ENCODE peak calls at places on chromosomes 1 and 21, in four cellular contexts. One of them, this sample, is unnamed.

GRCh38 chr1:75135829-75136142 is 1.6 kb downstream of the LHX8 start:
- DNase-seq in dorsolateral prefrontal cortex: no peak
- DNase-seq in astrocyte of the cerebellum: no peak
- DNase-seq in tibial artery: no peak
- DNase-seq in this sample: no peak

GRCh38 chr1:186617860-186618780 is 62.1 kb downstream of the PTGS2 start:
- DNase-seq in dorsolateral prefrontal cortex: no peak
- DNase-seq in astrocyte of the cerebellum: no peak
- DNase-seq in tibial artery: peak; percentile 48
- DNase-seq in this sample: no peak

GRCh38 chr1:232876506-232877360 is 71.5 kb downstream of the MAP10 start:
- DNase-seq in dorsolateral prefrontal cortex: no peak
- DNase-seq in astrocyte of the cerebellum: no peak
- DNase-seq in tibial artery: no peak
- DNase-seq in this sample: no peak

GRCh38 chr1:186512698-186513457 is 52.0 kb upstream of the PDC start:
- DNase-seq in dorsolateral prefrontal cortex: no peak
- DNase-seq in astrocyte of the cerebellum: no peak
- DNase-seq in tibial artery: no peak
- DNase-seq in this sample: no peak

GRCh38 chr1:91007827-91008226 is 14.0 kb downstream of the ZNF644 start:
- DNase-seq in dorsolateral prefrontal cortex: no peak
- DNase-seq in astrocyte of the cerebellum: no peak
- DNase-seq in tibial artery: no peak
- DNase-seq in this sample: no peak

GRCh38 chr1:48556161-48556850 is 84.3 kb upstream of the SPATA6 start:
- DNase-seq in dorsolateral prefrontal cortex: no peak
- DNase-seq in astrocyte of the cerebellum: no peak
- DNase-seq in tibial artery: no peak
- DNase-seq in this sample: no peak

GRCh38 chr1:167145965-167146364 is 52.1 kb downstream of the STYXL2 start:
- DNase-seq in dorsolateral prefrontal cortex: no peak
- DNase-seq in astrocyte of the cerebellum: no peak
- DNase-seq in tibial artery: no peak
- DNase-seq in this sample: no peak

GRCh38 chr21:44528634-44528995 is 11.4 kb downstream of the KRTAP10-1 start:
- DNase-seq in dorsolateral prefrontal cortex: peak; percentile 26
- DNase-seq in astrocyte of the cerebellum: no peak
- DNase-seq in tibial artery: peak; percentile 2
- DNase-seq in this sample: peak; percentile 5

GRCh38 chr1:10534519-10534918 is 59.8 kb downstream of the PEX14 start:
- DNase-seq in dorsolateral prefrontal cortex: no peak
- DNase-seq in astrocyte of the cerebellum: no peak
- DNase-seq in tibial artery: no peak
- DNase-seq in this sample: no peak

GRCh38 chr1:20151906-20152598 is 12.9 kb downstream of the PLA2G2F start:
- DNase-seq in dorsolateral prefrontal cortex: peak; percentile 82
- DNase-seq in astrocyte of the cerebellum: peak; percentile 22
- DNase-seq in tibial artery: peak; percentile 74
- DNase-seq in this sample: peak; percentile 89

GRCh38 chr1:191699343-191699742 is 458.9 kb upstream of the RGS18 start:
- DNase-seq in dorsolateral prefrontal cortex: no peak
- DNase-seq in astrocyte of the cerebellum: no peak
- DNase-seq in tibial artery: no peak
- DNase-seq in this sample: no peak

GRCh38 chr1:78884685-78885452 is 121.7 kb downstream of the ADGRL4 start:
- DNase-seq in dorsolateral prefrontal cortex: no peak
- DNase-seq in astrocyte of the cerebellum: no peak
- DNase-seq in tibial artery: no peak
- DNase-seq in this sample: no peak

GRCh38 chr1:78716186-78716585 is 66.6 kb downstream of the IFI44 start:
- DNase-seq in dorsolateral prefrontal cortex: no peak
- DNase-seq in astrocyte of the cerebellum: peak; percentile 22
- DNase-seq in tibial artery: no peak
- DNase-seq in this sample: no peak

GRCh38 chr1:13548281-13548680 is 34.5 kb upstream of the LRRC38 start:
- DNase-seq in dorsolateral prefrontal cortex: no peak
- DNase-seq in astrocyte of the cerebellum: no peak
- DNase-seq in tibial artery: no peak
- DNase-seq in this sample: no peak

GRCh38 chr1:47229031-47229831 is 2.8 kb downstream of the TAL1 start:
- DNase-seq in dorsolateral prefrontal cortex: peak; percentile 32
- DNase-seq in astrocyte of the cerebellum: no peak
- DNase-seq in tibial artery: no peak
- DNase-seq in this sample: no peak

GRCh38 chr21:41142051-41142795 is 25.7 kb upstream of the BACE2 start:
- DNase-seq in dorsolateral prefrontal cortex: peak; percentile 70
- DNase-seq in astrocyte of the cerebellum: peak; percentile 93
- DNase-seq in tibial artery: no peak
- DNase-seq in this sample: no peak

GRCh38 chr1:239870194-239870593 is 221.5 kb upstream of the FMN2 start:
- DNase-seq in dorsolateral prefrontal cortex: no peak
- DNase-seq in astrocyte of the cerebellum: no peak
- DNase-seq in tibial artery: no peak
- DNase-seq in this sample: no peak

GRCh38 chr1:191174298-191174697 is 696.6 kb upstream of the BRINP3 start:
- DNase-seq in dorsolateral prefrontal cortex: no peak
- DNase-seq in astrocyte of the cerebellum: no peak
- DNase-seq in tibial artery: no peak
- DNase-seq in this sample: no peak

GRCh38 chr1:212743901-212744475 is 44.3 kb upstream of the BATF3 start:
- DNase-seq in dorsolateral prefrontal cortex: no peak
- DNase-seq in astrocyte of the cerebellum: no peak
- DNase-seq in tibial artery: no peak
- DNase-seq in this sample: no peak

GRCh38 chr1:22888320-22889075 is 84.2 kb downstream of the LACTBL1 start:
- DNase-seq in dorsolateral prefrontal cortex: no peak
- DNase-seq in astrocyte of the cerebellum: no peak
- DNase-seq in tibial artery: no peak
- DNase-seq in this sample: no peak

GRCh38 chr1:2350911-2351655 is 40.3 kb downstream of the MORN1 start:
- DNase-seq in dorsolateral prefrontal cortex: no peak
- DNase-seq in astrocyte of the cerebellum: no peak
- DNase-seq in tibial artery: peak; percentile 12
- DNase-seq in this sample: peak; percentile 15

GRCh38 chr1:94240822-94241221 is 3.4 kb upstream of the ARHGAP29 start:
- DNase-seq in dorsolateral prefrontal cortex: no peak
- DNase-seq in astrocyte of the cerebellum: no peak
- DNase-seq in tibial artery: no peak
- DNase-seq in this sample: no peak

GRCh38 chr1:116814935-116815334 is 60.7 kb downstream of the CD2 start:
- DNase-seq in dorsolateral prefrontal cortex: no peak
- DNase-seq in astrocyte of the cerebellum: no peak
- DNase-seq in tibial artery: no peak
- DNase-seq in this sample: no peak

GRCh38 chr1:117633936-117634335 is 28.1 kb downstream of the TENT5C start:
- DNase-seq in dorsolateral prefrontal cortex: no peak
- DNase-seq in astrocyte of the cerebellum: no peak
- DNase-seq in tibial artery: no peak
- DNase-seq in this sample: no peak

GRCh38 chr1:212656730-212657129 is 42.9 kb downstream of the BATF3 start:
- DNase-seq in dorsolateral prefrontal cortex: no peak
- DNase-seq in astrocyte of the cerebellum: no peak
- DNase-seq in tibial artery: no peak
- DNase-seq in this sample: no peak

GRCh38 chr1:230849451-230850194 is 18.7 kb downstream of the C1orf198 start:
- DNase-seq in dorsolateral prefrontal cortex: no peak
- DNase-seq in astrocyte of the cerebellum: peak; percentile 98
- DNase-seq in tibial artery: peak; percentile 87
- DNase-seq in this sample: no peak

GRCh38 chr1:47710075-47711071 is 272.5 kb downstream of the FOXD2 start:
- DNase-seq in dorsolateral prefrontal cortex: peak; percentile 67
- DNase-seq in astrocyte of the cerebellum: peak; percentile 5
- DNase-seq in tibial artery: peak; percentile 75
- DNase-seq in this sample: peak; percentile 95

GRCh38 chr1:50859657-50860056 is 100.4 kb downstream of the FAF1 start:
- DNase-seq in dorsolateral prefrontal cortex: no peak
- DNase-seq in astrocyte of the cerebellum: no peak
- DNase-seq in tibial artery: no peak
- DNase-seq in this sample: no peak

GRCh38 chr21:42395302-42395701 is 550 bp downstream of the TMPRSS3 start:
- DNase-seq in dorsolateral prefrontal cortex: no peak
- DNase-seq in astrocyte of the cerebellum: no peak
- DNase-seq in tibial artery: no peak
- DNase-seq in this sample: no peak

GRCh38 chr1:100791586-100791985 is 72.0 kb downstream of the VCAM1 start:
- DNase-seq in dorsolateral prefrontal cortex: no peak
- DNase-seq in astrocyte of the cerebellum: no peak
- DNase-seq in tibial artery: no peak
- DNase-seq in this sample: no peak

GRCh38 chr1:113142791-113143190 is 69.8 kb downstream of the LRIG2 start:
- DNase-seq in dorsolateral prefrontal cortex: no peak
- DNase-seq in astrocyte of the cerebellum: peak; percentile 79
- DNase-seq in tibial artery: no peak
- DNase-seq in this sample: no peak

GRCh38 chr1:91120421-91120820 is 98.6 kb upstream of the ZNF644 start:
- DNase-seq in dorsolateral prefrontal cortex: no peak
- DNase-seq in astrocyte of the cerebellum: no peak
- DNase-seq in tibial artery: no peak
- DNase-seq in this sample: no peak

DNA sequence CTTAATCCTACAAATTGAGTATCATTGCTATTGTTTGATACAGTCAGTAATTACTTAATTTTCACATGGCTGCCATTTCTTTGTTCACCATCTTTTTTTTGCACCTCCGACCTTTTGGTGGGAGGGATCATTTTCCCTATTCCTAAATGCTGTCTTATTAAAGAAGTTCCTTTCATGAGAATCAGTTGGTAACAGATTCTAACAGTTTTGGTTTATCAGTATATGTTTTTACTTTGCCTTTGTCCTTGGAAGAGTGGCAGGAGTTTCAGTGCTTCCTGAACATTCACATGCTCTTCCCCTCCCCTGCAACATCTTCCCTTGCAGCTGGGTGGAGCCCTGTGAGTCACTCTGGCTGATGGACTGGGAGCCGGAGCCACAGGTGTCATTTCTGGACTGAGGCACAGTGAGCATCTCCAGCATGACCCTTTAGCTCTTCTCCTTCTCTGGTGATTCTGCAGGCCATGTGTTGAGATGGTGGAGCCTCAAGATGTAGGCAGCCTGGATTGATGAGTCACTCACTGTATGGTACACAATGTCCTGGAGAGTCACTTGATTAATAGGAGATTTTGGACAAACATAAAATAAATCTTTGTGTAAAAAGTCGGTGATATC is 217.7 kb downstream of the URB2 start:
- DNase-seq in dorsolateral prefrontal cortex: peak; percentile 58
- DNase-seq in astrocyte of the cerebellum: no peak
- DNase-seq in tibial artery: no peak
- DNase-seq in this sample: peak; percentile 55
- TF ChIP-seq CTCF in dorsolateral prefrontal cortex: peak; percentile 21
- TF ChIP-seq CTCF in astrocyte of the cerebellum: peak; percentile 22
- TF ChIP-seq CTCF in tibial artery: no peak
- TF ChIP-seq CTCF in this sample: no peak

GRCh38 chr1:41874903-41875411 is 43.8 kb downstream of the HIVEP3 start:
- DNase-seq in dorsolateral prefrontal cortex: no peak
- DNase-seq in astrocyte of the cerebellum: no peak
- DNase-seq in tibial artery: no peak
- DNase-seq in this sample: no peak

GRCh38 chr1:41875487-41875886 is 43.2 kb downstream of the HIVEP3 start:
- DNase-seq in dorsolateral prefrontal cortex: no peak
- DNase-seq in astrocyte of the cerebellum: no peak
- DNase-seq in tibial artery: no peak
- DNase-seq in this sample: no peak

GRCh38 chr1:41870076-41870562 is 48.6 kb downstream of the HIVEP3 start:
- DNase-seq in dorsolateral prefrontal cortex: no peak
- DNase-seq in astrocyte of the cerebellum: no peak
- DNase-seq in tibial artery: no peak
- DNase-seq in this sample: no peak

GRCh38 chr1:41874350-41874749 is 44.4 kb downstream of the HIVEP3 start:
- DNase-seq in dorsolateral prefrontal cortex: no peak
- DNase-seq in astrocyte of the cerebellum: no peak
- DNase-seq in tibial artery: no peak
- DNase-seq in this sample: no peak

GRCh38 chr1:41872074-41872473 is 46.6 kb downstream of the HIVEP3 start:
- DNase-seq in dorsolateral prefrontal cortex: no peak
- DNase-seq in astrocyte of the cerebellum: no peak
- DNase-seq in tibial artery: no peak
- DNase-seq in this sample: no peak
- TF ChIP-seq CTCF in dorsolateral prefrontal cortex: no peak
- TF ChIP-seq CTCF in astrocyte of the cerebellum: no peak
- TF ChIP-seq CTCF in tibial artery: no peak
- TF ChIP-seq CTCF in this sample: no peak

GRCh38 chr1:93005252-93005598 is 44.0 kb upstream of the DIPK1A start:
- DNase-seq in dorsolateral prefrontal cortex: no peak
- DNase-seq in astrocyte of the cerebellum: no peak
- DNase-seq in tibial artery: no peak
- DNase-seq in this sample: no peak

GRCh38 chr1:93000751-93001175 is 39.5 kb upstream of the DIPK1A start:
- DNase-seq in dorsolateral prefrontal cortex: no peak
- DNase-seq in astrocyte of the cerebellum: no peak
- DNase-seq in tibial artery: no peak
- DNase-seq in this sample: no peak

GRCh38 chr1:93001893-93002292 is 40.6 kb upstream of the DIPK1A start:
- DNase-seq in dorsolateral prefrontal cortex: no peak
- DNase-seq in astrocyte of the cerebellum: no peak
- DNase-seq in tibial artery: no peak
- DNase-seq in this sample: no peak

GRCh38 chr1:93004566-93005251 is 43.4 kb upstream of the DIPK1A start:
- DNase-seq in dorsolateral prefrontal cortex: no peak
- DNase-seq in astrocyte of the cerebellum: no peak
- DNase-seq in tibial artery: no peak
- DNase-seq in this sample: no peak

GRCh38 chr1:93003981-93004380 is 42.7 kb upstream of the DIPK1A start:
- DNase-seq in dorsolateral prefrontal cortex: no peak
- DNase-seq in astrocyte of the cerebellum: no peak
- DNase-seq in tibial artery: no peak
- DNase-seq in this sample: no peak
- TF ChIP-seq CTCF in dorsolateral prefrontal cortex: no peak
- TF ChIP-seq CTCF in astrocyte of the cerebellum: no peak
- TF ChIP-seq CTCF in tibial artery: no peak
- TF ChIP-seq CTCF in this sample: no peak

GRCh38 chr1:57881696-57882095 is 457.8 kb upstream of the DAB1 start:
- DNase-seq in dorsolateral prefrontal cortex: no peak
- DNase-seq in astrocyte of the cerebellum: no peak
- DNase-seq in tibial artery: no peak
- DNase-seq in this sample: no peak
- TF ChIP-seq CTCF in dorsolateral prefrontal cortex: no peak
- TF ChIP-seq CTCF in astrocyte of the cerebellum: no peak
- TF ChIP-seq CTCF in tibial artery: no peak
- TF ChIP-seq CTCF in this sample: no peak

This sample was measured in glutamatergic neuron.